ENCODE peak calls at places on chromosomes 11 and 22, in seven cellular contexts. One of them, this sample, is unnamed.

GRCh38 chr11:102799656-102800339 is 1.8 kb upstream of the MMP1 start:
- DNase-seq in IMR-90: peak; percentile 55
- DNase-seq in neuronal stem cell: no peak
- DNase-seq in H9: no peak
- DNase-seq in mesenchymal stem cell: peak; percentile 54
- DNase-seq in trophoblast cell: no peak
- DNase-seq in H1: no peak
- DNase-seq in this sample: no peak

GRCh38 chr11:128424867-128425285 is 162.5 kb downstream of the ETS1 start:
- DNase-seq in IMR-90: peak; percentile 66
- DNase-seq in neuronal stem cell: no peak
- DNase-seq in H9: no peak
- DNase-seq in mesenchymal stem cell: peak; percentile 93
- DNase-seq in trophoblast cell: peak; percentile 27
- DNase-seq in H1: no peak
- DNase-seq in this sample: peak; percentile 51

GRCh38 chr22:42856179-42856864 is 751 bp downstream of the ARFGAP3 start:
- DNase-seq in IMR-90: peak; percentile 22
- DNase-seq in neuronal stem cell: peak; percentile 15
- DNase-seq in H9: no peak
- DNase-seq in mesenchymal stem cell: peak; percentile 72
- DNase-seq in trophoblast cell: peak; percentile 66
- DNase-seq in H1: no peak
- DNase-seq in this sample: peak; percentile 41

GRCh38 chr11:87454246-87454645 is 416.5 kb downstream of the TMEM135 start:
- DNase-seq in IMR-90: peak; percentile 35
- DNase-seq in neuronal stem cell: no peak
- DNase-seq in H9: no peak
- DNase-seq in mesenchymal stem cell: no peak
- DNase-seq in trophoblast cell: no peak
- DNase-seq in H1: no peak
- DNase-seq in this sample: no peak

GRCh38 chr11:17519031-17519430 is 25.2 kb downstream of the USH1C start:
- DNase-seq in IMR-90: no peak
- DNase-seq in neuronal stem cell: no peak
- DNase-seq in H9: no peak
- DNase-seq in mesenchymal stem cell: no peak
- DNase-seq in trophoblast cell: no peak
- DNase-seq in H1: no peak
- DNase-seq in this sample: no peak

GRCh38 chr11:11263238-11264030 is 89.6 kb downstream of the CSNK2A3 start:
- DNase-seq in IMR-90: peak; percentile 7
- DNase-seq in neuronal stem cell: no peak
- DNase-seq in H9: no peak
- DNase-seq in mesenchymal stem cell: peak; percentile 32
- DNase-seq in trophoblast cell: no peak
- DNase-seq in H1: no peak
- DNase-seq in this sample: peak; percentile 56

GRCh38 chr11:18749681-18750319 is 23.8 kb upstream of the IGSF22 start:
- DNase-seq in IMR-90: peak; percentile 75
- DNase-seq in neuronal stem cell: no peak
- DNase-seq in H9: peak; percentile 77
- DNase-seq in mesenchymal stem cell: peak; percentile 86
- DNase-seq in trophoblast cell: no peak
- DNase-seq in H1: no peak
- DNase-seq in this sample: peak; percentile 75

GRCh38 chr11:60777572-60777971 is 7.6 kb upstream of the MS4A10 start:
- DNase-seq in IMR-90: peak; percentile 82
- DNase-seq in neuronal stem cell: no peak
- DNase-seq in H9: no peak
- DNase-seq in mesenchymal stem cell: peak; percentile 87
- DNase-seq in trophoblast cell: peak; percentile 42
- DNase-seq in H1: no peak
- DNase-seq in this sample: no peak

GRCh38 chr11:57762235-57762866 is 749 bp downstream of the CTNND1 start:
- DNase-seq in IMR-90: no peak
- DNase-seq in neuronal stem cell: no peak
- DNase-seq in H9: no peak
- DNase-seq in mesenchymal stem cell: peak; percentile 22
- DNase-seq in trophoblast cell: peak; percentile 41
- DNase-seq in H1: no peak
- DNase-seq in this sample: no peak

GRCh38 chr11:65617136-65617850 is 1.7 kb downstream of the PCNX3 start:
- DNase-seq in IMR-90: no peak
- DNase-seq in neuronal stem cell: no peak
- DNase-seq in H9: no peak
- DNase-seq in mesenchymal stem cell: no peak
- DNase-seq in trophoblast cell: no peak
- DNase-seq in H1: no peak
- DNase-seq in this sample: no peak

GRCh38 chr11:86134580-86135318 is 65.9 kb upstream of the PICALM start:
- DNase-seq in IMR-90: no peak
- DNase-seq in neuronal stem cell: no peak
- DNase-seq in H9: no peak
- DNase-seq in mesenchymal stem cell: no peak
- DNase-seq in trophoblast cell: no peak
- DNase-seq in H1: no peak
- DNase-seq in this sample: no peak

GRCh38 chr11:125515102-125515439 is 19.0 kb upstream of the FEZ1 start:
- DNase-seq in IMR-90: no peak
- DNase-seq in neuronal stem cell: no peak
- DNase-seq in H9: no peak
- DNase-seq in mesenchymal stem cell: no peak
- DNase-seq in trophoblast cell: no peak
- DNase-seq in H1: no peak
- DNase-seq in this sample: no peak

GRCh38 chr11:125516266-125516665 is 20.2 kb upstream of the FEZ1 start:
- DNase-seq in IMR-90: no peak
- DNase-seq in neuronal stem cell: no peak
- DNase-seq in H9: no peak
- DNase-seq in mesenchymal stem cell: no peak
- DNase-seq in trophoblast cell: no peak
- DNase-seq in H1: no peak
- DNase-seq in this sample: no peak

GRCh38 chr11:125513705-125514265 is 17.7 kb upstream of the FEZ1 start:
- DNase-seq in IMR-90: no peak
- DNase-seq in neuronal stem cell: no peak
- DNase-seq in H9: no peak
- DNase-seq in mesenchymal stem cell: no peak
- DNase-seq in trophoblast cell: no peak
- DNase-seq in H1: no peak
- DNase-seq in this sample: no peak

GRCh38 chr11:125512106-125512505 is 16.0 kb upstream of the FEZ1 start:
- DNase-seq in IMR-90: no peak
- DNase-seq in neuronal stem cell: no peak
- DNase-seq in H9: no peak
- DNase-seq in mesenchymal stem cell: no peak
- DNase-seq in trophoblast cell: no peak
- DNase-seq in H1: no peak
- DNase-seq in this sample: no peak

DNA sequence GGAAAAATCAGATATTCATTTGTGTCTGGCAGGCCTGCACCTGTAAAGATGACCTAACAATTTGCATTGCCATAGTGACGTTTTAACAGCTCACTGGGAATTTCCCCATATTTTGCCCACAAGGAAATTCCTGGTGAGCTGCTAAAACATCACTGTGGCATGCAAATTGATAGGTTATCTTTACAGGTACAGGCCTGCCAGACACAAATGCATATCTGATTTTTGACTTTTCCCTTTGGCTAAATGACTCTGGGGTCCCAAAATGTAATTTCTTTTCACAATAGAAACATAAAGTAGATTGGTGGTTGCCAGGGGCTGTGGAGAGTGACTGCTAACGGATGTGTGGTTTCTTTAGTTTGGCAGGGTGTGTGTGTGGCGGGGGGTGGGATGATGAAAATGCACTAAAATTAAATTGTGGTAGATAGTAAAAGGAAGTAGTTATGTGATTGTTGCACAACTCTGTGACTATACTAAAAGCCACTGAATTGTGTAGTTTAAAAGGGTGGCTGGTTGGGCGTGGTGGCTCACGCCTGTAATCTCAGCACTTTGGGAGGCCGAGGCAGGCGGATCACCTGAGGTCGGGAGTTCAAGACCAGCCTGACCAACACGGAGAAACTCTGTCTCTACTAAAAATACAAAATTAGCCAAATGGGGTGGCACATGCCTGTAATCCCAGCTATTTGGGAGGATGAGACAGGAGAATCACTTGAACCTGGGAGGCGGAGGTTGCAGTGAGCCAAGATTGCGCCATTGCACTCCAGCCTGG is 18.5 kb upstream of the FEZ1 start:
- DNase-seq in IMR-90: peak; percentile 46
- DNase-seq in neuronal stem cell: no peak
- DNase-seq in H9: no peak
- DNase-seq in mesenchymal stem cell: peak; percentile 8
- DNase-seq in trophoblast cell: peak; percentile 97
- DNase-seq in H1: no peak
- DNase-seq in this sample: peak; percentile 65
- H3K23ac ChIP-seq in IMR-90: no peak overlapping the region
- H3K23ac ChIP-seq in neuronal stem cell: no peak overlapping the region
- H3K23ac ChIP-seq in H9: no peak overlapping the region
- H3K23ac ChIP-seq in mesenchymal stem cell: no peak overlapping the region
- H3K23ac ChIP-seq in trophoblast cell: no peak overlapping the region
- H3K23ac ChIP-seq in H1: no peak overlapping the region
- H3K23ac ChIP-seq in this sample: no peak overlapping the region

GRCh38 chr22:18973264-18974031 is 37.4 kb upstream of the PRODH start:
- DNase-seq in IMR-90: no peak
- DNase-seq in neuronal stem cell: no peak
- DNase-seq in H9: no peak
- DNase-seq in mesenchymal stem cell: no peak
- DNase-seq in trophoblast cell: no peak
- DNase-seq in H1: no peak
- DNase-seq in this sample: no peak

GRCh38 chr22:18968011-18968749 is 32.1 kb upstream of the PRODH start:
- DNase-seq in IMR-90: peak; percentile 15
- DNase-seq in neuronal stem cell: peak; percentile 51
- DNase-seq in H9: peak; percentile 60
- DNase-seq in mesenchymal stem cell: peak; percentile 29
- DNase-seq in trophoblast cell: peak; percentile 70
- DNase-seq in H1: no peak
- DNase-seq in this sample: peak; percentile 34

GRCh38 chr22:18970948-18971315 is 34.8 kb upstream of the PRODH start:
- DNase-seq in IMR-90: no peak
- DNase-seq in neuronal stem cell: no peak
- DNase-seq in H9: no peak
- DNase-seq in mesenchymal stem cell: no peak
- DNase-seq in trophoblast cell: no peak
- DNase-seq in H1: no peak
- DNase-seq in this sample: peak; percentile 44

GRCh38 chr22:18970180-18970947 is 34.3 kb upstream of the PRODH start:
- DNase-seq in IMR-90: no peak
- DNase-seq in neuronal stem cell: peak; percentile 49
- DNase-seq in H9: peak; percentile 64
- DNase-seq in mesenchymal stem cell: peak; percentile 7
- DNase-seq in trophoblast cell: peak; percentile 58
- DNase-seq in H1: no peak
- DNase-seq in this sample: peak; percentile 72

GRCh38 chr22:18971321-18971751 is 35.2 kb upstream of the PRODH start:
- DNase-seq in IMR-90: no peak
- DNase-seq in neuronal stem cell: no peak
- DNase-seq in H9: no peak
- DNase-seq in mesenchymal stem cell: no peak
- DNase-seq in trophoblast cell: no peak
- DNase-seq in H1: no peak
- DNase-seq in this sample: no peak
- H3K4me1 ChIP-seq in IMR-90: no peaks in the 10 kb centered on the region
- H3K4me1 ChIP-seq in neuronal stem cell: peaks cover 23% of the 10 kb centered on the region
- H3K4me1 ChIP-seq in H9: no peaks in the 10 kb centered on the region
- H3K4me1 ChIP-seq in mesenchymal stem cell: peaks cover 15% of the 10 kb centered on the region
- H3K4me1 ChIP-seq in trophoblast cell: peaks cover 4% of the 10 kb centered on the region
- H3K4me1 ChIP-seq in H1: peaks cover 11% of the 10 kb centered on the region
- H3K4me1 ChIP-seq in this sample: no peaks in the 10 kb centered on the region

GRCh38 chr11:50164050-50164449 is 131.4 kb downstream of the OR4C45 start:
- DNase-seq in IMR-90: no peak
- DNase-seq in neuronal stem cell: no peak
- DNase-seq in H9: no peak
- DNase-seq in mesenchymal stem cell: no peak
- DNase-seq in trophoblast cell: no peak
- DNase-seq in H1: no peak
- DNase-seq in this sample: no peak
- H3K23ac ChIP-seq in IMR-90: no peak overlapping the region
- H3K23ac ChIP-seq in neuronal stem cell: no peak overlapping the region
- H3K23ac ChIP-seq in H9: no peak overlapping the region
- H3K23ac ChIP-seq in mesenchymal stem cell: no peak overlapping the region
- H3K23ac ChIP-seq in trophoblast cell: no peak overlapping the region
- H3K23ac ChIP-seq in H1: no peak overlapping the region
- H3K23ac ChIP-seq in this sample: no peak overlapping the region

GRCh38 chr22:44870021-44870420 is 117.6 kb downstream of the ARHGAP8 start:
- DNase-seq in IMR-90: peak; percentile 49
- DNase-seq in neuronal stem cell: peak; percentile 11
- DNase-seq in H9: peak; percentile 66
- DNase-seq in mesenchymal stem cell: no peak
- DNase-seq in trophoblast cell: no peak
- DNase-seq in H1: no peak
- DNase-seq in this sample: peak; percentile 87

GRCh38 chr22:44862981-44863860 is 110.8 kb downstream of the ARHGAP8 start:
- DNase-seq in IMR-90: no peak
- DNase-seq in neuronal stem cell: no peak
- DNase-seq in H9: peak; percentile 73
- DNase-seq in mesenchymal stem cell: no peak
- DNase-seq in trophoblast cell: no peak
- DNase-seq in H1: no peak
- DNase-seq in this sample: peak; percentile 60

GRCh38 chr22:44865193-44866057 is 113.0 kb downstream of the ARHGAP8 start:
- DNase-seq in IMR-90: no peak
- DNase-seq in neuronal stem cell: no peak
- DNase-seq in H9: no peak
- DNase-seq in mesenchymal stem cell: no peak
- DNase-seq in trophoblast cell: no peak
- DNase-seq in H1: no peak
- DNase-seq in this sample: no peak

GRCh38 chr22:44871782-44872181 is 119.4 kb downstream of the ARHGAP8 start:
- DNase-seq in IMR-90: no peak
- DNase-seq in neuronal stem cell: no peak
- DNase-seq in H9: no peak
- DNase-seq in mesenchymal stem cell: no peak
- DNase-seq in trophoblast cell: no peak
- DNase-seq in H1: no peak
- DNase-seq in this sample: no peak

GRCh38 chr22:44869196-44869595 is 116.8 kb downstream of the ARHGAP8 start:
- DNase-seq in IMR-90: peak; percentile 12
- DNase-seq in neuronal stem cell: no peak
- DNase-seq in H9: no peak
- DNase-seq in mesenchymal stem cell: no peak
- DNase-seq in trophoblast cell: no peak
- DNase-seq in H1: no peak
- DNase-seq in this sample: no peak
- H3K4me1 ChIP-seq in IMR-90: no peaks in the 10 kb centered on the region
- H3K4me1 ChIP-seq in neuronal stem cell: no peaks in the 10 kb centered on the region
- H3K4me1 ChIP-seq in H9: no peaks in the 10 kb centered on the region
- H3K4me1 ChIP-seq in mesenchymal stem cell: peaks cover 2% of the 10 kb centered on the region
- H3K4me1 ChIP-seq in trophoblast cell: peaks cover 4% of the 10 kb centered on the region
- H3K4me1 ChIP-seq in H1: peaks cover 7% of the 10 kb centered on the region
- H3K4me1 ChIP-seq in this sample: peaks cover 2% of the 10 kb centered on the region

GRCh38 chr11:118342503-118343161 is at the start of gene CD3D:
- DNase-seq in IMR-90: no peak
- DNase-seq in neuronal stem cell: no peak
- DNase-seq in H9: no peak
- DNase-seq in mesenchymal stem cell: no peak
- DNase-seq in trophoblast cell: no peak
- DNase-seq in H1: no peak
- DNase-seq in this sample: peak; percentile 19
- H3K23ac ChIP-seq in IMR-90: no peak within 1 kb of the TSS
- H3K23ac ChIP-seq in neuronal stem cell: no peak within 1 kb of the TSS
- H3K23ac ChIP-seq in H9: no peak within 1 kb of the TSS
- H3K23ac ChIP-seq in mesenchymal stem cell: no peak within 1 kb of the TSS
- H3K23ac ChIP-seq in trophoblast cell: no peak within 1 kb of the TSS
- H3K23ac ChIP-seq in H1: no peak within 1 kb of the TSS
- H3K23ac ChIP-seq in this sample: no peak within 1 kb of the TSS